ENCODE peak calls at places on chromosomes 4 and X, in six cellular contexts. Q is ovary, G is A549, Y is suprapubic skin, N is sigmoid colon, S is stomach. O is an unnamed sample.

GRCh38 chr4:157151711-157152110 is 68.8 kb upstream of the GRIA2 start:
- DNase-seq in G (no peak), N (no peak), Y (no peak), S (no peak), Q (no peak), O (no peak)

GRCh38 chrX:2898861-2899512 is 30.2 kb downstream of the ARSD start:
- DNase-seq in S (peak), G (no peak), Q (no peak), Y (no peak), N (peak), O (no peak)

GRCh38 chr4:62460329-62460728 is 1260.2 kb downstream of the ADGRL3 start:
- DNase-seq in S (no peak), Q (no peak), Y (no peak), N (no peak), G (no peak), O (no peak)

GRCh38 chr4:89308161-89308500 is 531 bp upstream of the GPRIN3 start:
- DNase-seq in G (no peak), Y (no peak), N (no peak), S (no peak), Q (no peak), O (no peak)

GRCh38 chr4:73648478-73648877 is 28.2 kb upstream of the RASSF6 start:
- DNase-seq in G (no peak), Q (no peak), S (no peak), Y (no peak), N (no peak), O (no peak)

GRCh38 chrX:103538728-103539127 is 19.4 kb upstream of the RAB40A start:
- DNase-seq in S (no peak), Q (peak), Y (no peak), G (no peak), N (no peak), O (no peak)

GRCh38 chrX:5341902-5342301 is 886.8 kb downstream of the NLGN4X start:
- DNase-seq in S (no peak), Q (no peak), Y (no peak), G (no peak), N (no peak), O (no peak)

GRCh38 chr4:119679251-119679650 is 50.6 kb upstream of the PDE5A start:
- DNase-seq in S (no peak), G (no peak), Q (no peak), N (no peak), Y (no peak), O (no peak)

GRCh38 chr4:186351672-186352194 is 85.7 kb downstream of the F11 start:
- DNase-seq in S (no peak), N (no peak), Y (no peak), Q (no peak), G (no peak), O (no peak)

GRCh38 chr4:6421397-6421796 is 51.0 kb downstream of the PPP2R2C start:
- DNase-seq in S (no peak), G (no peak), N (no peak), Q (no peak), Y (no peak), O (no peak)

DNA sequence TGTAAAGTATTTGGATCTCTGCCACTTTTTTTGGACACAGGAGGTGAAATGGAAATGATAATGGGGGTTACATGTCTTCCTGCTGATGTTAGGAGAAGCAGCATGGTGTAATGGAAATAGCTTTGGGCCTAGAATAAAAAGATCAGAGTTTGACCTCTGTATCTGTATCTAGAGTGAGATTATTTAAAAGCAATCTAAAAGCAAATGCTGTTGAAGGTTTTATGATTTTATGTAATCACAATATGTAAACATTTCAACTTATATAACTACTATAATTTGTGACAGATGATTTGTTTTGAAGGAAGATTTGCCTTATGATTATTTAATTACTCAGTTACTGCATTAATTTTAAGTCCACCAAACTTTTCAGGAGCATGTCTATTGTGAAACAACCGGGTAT is 3.4 kb downstream of the COL4A5 start:
- DNase-seq in G (no peak), N (no peak), Y (no peak), S (no peak), Q (no peak), O (no peak)
- H3K4me3 ChIP-seq in G (peak), N (no peak), Y (no peak), S (peak), Q (no peak), O (no peak)

DNA sequence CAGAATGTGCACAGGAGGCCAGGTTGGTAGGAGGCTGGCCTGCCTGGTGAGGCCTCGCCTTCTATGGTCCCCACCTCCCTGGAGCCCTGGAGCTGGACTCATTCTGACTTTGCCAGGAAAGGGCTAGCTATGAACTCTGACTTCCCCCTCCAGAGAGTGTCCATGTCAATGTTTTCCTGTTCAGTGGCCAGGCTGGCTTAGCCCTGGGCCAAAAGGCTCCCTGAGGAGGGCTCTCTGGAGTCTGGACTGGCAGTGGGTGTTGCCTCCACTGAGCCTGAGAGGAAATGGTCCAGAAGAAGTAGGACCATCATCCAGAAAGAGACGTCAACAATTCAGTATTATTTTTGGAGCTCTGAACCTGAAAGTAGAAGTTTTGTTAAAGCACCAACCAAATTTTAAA is 178.7 kb downstream of the CHIC2 start:
- DNase-seq in N (no peak), S (no peak), Q (no peak), Y (no peak), G (no peak), O (no peak)
- TF ChIP-seq EP300 in N (no peak), S (no peak), Q (no peak), Y (no peak), G (no peak), O (no peak)

GRCh38 chr4:149203256-149204001 is 612.2 kb downstream of the IQCM start:
- DNase-seq in G (no peak), N (no peak), Q (no peak), Y (no peak), S (no peak), O (no peak)

GRCh38 chr4:149194061-149194460 is 621.6 kb downstream of the IQCM start:
- DNase-seq in Y (no peak), S (no peak), Q (no peak), N (no peak), G (no peak), O (no peak)

DNA sequence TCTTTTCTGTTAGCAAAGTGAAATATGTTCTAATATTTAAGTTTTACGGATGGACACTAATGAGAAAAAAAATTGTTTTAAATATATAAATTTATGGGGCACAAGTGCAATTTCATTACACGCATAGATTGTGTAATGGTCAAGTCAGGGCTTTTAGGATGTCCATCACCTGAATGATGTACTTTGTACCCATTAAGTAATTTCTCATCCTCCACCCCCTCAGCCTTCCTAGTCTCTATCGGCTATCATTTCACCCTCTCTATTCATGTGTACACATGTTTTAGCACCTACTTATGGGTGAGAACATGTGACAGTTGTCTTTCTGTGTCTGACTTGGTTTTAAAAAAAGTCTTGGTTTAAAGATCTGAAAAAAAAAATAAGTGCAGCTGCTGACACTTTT is 616.0 kb downstream of the IQCM start:
- DNase-seq in S (no peak), Q (no peak), N (no peak), Y (no peak), G (no peak), O (no peak)
- H3K4me3 ChIP-seq in S (no peak), Q (no peak), N (no peak), Y (no peak), G (no peak), O (no peak)

GRCh38 chr4:154642361-154642760 is 29.9 kb upstream of the FGG start:
- DNase-seq in G (no peak), Q (no peak), Y (no peak), S (no peak), N (no peak), O (no peak)

GRCh38 chr4:154643493-154643892 is 31.0 kb upstream of the FGG start:
- DNase-seq in Y (no peak), S (no peak), Q (no peak), N (no peak), G (no peak), O (no peak)

DNA sequence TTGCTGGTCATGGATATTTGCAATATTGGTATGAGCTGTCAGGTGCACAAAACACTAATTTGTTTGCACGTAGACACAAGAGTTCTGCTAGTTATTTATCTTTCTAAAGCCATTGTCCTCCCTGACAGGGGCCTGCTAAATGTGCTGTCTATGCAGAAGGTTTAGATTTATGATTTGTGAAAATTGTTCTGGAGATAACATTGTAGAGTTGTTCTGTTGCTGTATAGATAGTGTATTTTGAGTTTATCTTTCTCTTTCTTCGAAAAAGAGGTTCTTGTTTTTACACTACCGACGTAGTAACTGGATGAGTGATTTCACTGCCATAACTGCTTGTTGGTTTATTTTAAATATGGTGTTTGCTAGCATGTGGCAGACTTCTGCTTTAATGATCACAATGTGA is 28.5 kb upstream of the FGG start:
- DNase-seq in G (no peak), S (no peak), Y (no peak), Q (no peak), N (no peak), O (no peak)
- TF ChIP-seq EP300 in G (no peak), S (no peak), Y (no peak), Q (no peak), N (no peak), O (no peak)

GRCh38 chrX:153974003-153974725 is 1.6 kb downstream of the TMEM187 start:
- DNase-seq in N (no peak), Y (no peak), Q (no peak), G (no peak), S (no peak), O (no peak)

GRCh38 chrX:153971124-153971631 is 440 bp downstream of the HCFC1 start:
- DNase-seq in N (peak), Y (peak), S (peak), G (peak), Q (peak), O (peak)

GRCh38 chrX:153971632-153972367 is at the start of gene HCFC1:
- DNase-seq in N (peak), Q (peak), S (peak), Y (peak), G (peak), O (peak)

GRCh38 chrX:153973127-153974002 is 811 bp downstream of the TMEM187 start:
- DNase-seq in G (no peak), Q (no peak), S (no peak), Y (no peak), N (no peak), O (no peak)

DNA sequence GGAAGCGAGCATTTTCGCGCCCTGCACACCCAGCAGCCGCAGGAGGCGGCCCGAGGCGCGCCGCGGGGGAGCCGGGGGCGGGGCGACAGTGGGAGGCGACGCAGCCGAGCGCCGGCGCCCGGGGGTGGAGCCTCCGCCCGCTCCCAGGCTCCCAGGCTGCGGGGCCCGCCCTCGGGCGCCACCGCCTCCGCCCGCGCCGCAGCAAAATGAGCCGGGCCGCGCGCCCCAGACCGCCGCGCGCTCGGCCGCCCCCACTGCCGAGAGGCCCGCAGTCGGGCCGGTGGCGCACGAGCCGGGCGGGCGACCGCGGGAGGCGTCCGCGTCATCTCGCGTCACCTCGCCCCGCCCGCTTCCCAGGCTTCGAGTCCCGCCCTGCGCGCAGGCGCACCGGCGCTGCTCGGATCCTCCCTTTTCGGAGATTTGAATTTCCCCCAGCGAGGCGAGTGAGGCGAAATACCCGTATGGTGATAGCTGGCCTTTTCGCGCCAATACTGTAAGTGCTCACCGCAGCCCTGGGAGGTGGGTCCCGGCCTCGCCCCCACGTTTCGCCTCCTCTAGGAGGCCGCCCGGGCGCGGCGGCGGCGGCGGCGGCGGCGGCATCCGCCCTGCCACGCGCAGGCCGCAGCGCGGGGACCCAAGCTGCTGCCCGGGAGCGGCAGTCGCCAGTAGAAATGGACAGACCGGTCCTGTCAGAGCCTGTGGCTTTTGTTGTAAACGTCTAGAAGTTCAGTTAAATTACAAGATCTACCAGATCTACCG is at the start of gene TMEM187:
- DNase-seq in G (peak), S (peak), Y (peak), Q (peak), N (peak), O (peak)
- H3K4me3 ChIP-seq in G (peak), S (peak), Y (peak), Q (peak), N (peak), O (peak)

GRCh38 chrX:153818571-153819397 is 11.6 kb downstream of the PDZD4 start:
- DNase-seq in G (peak), Y (no peak), Q (no peak), S (peak), N (no peak), O (peak)
- TF ChIP-seq EP300 in G (no peak), Y (no peak), Q (no peak), S (no peak), N (no peak), O (no peak)

GRCh38 chr4:8439168-8439567 is 1.4 kb downstream of the ACOX3 start:
- DNase-seq in G (no peak), Y (no peak), S (no peak), Q (peak), N (no peak), O (no peak)
- H3K4me3 ChIP-seq in G (peak), Y (peak), S (no peak), Q (no peak), N (no peak), O (no peak)

GRCh38 chr4:8102831-8103230 is 55.8 kb downstream of the ABLIM2 start:
- DNase-seq in G (no peak), Q (no peak), N (no peak), Y (no peak), S (no peak), O (no peak)

GRCh38 chr4:8099981-8100464 is 58.6 kb downstream of the ABLIM2 start:
- DNase-seq in G (no peak), S (no peak), Y (no peak), N (no peak), Q (no peak), O (no peak)

GRCh38 chr4:8100696-8101095 is 57.9 kb downstream of the ABLIM2 start:
- DNase-seq in Y (no peak), Q (no peak), G (no peak), N (no peak), S (no peak), O (no peak)

GRCh38 chr4:8101796-8102355 is 56.7 kb downstream of the ABLIM2 start:
- DNase-seq in N (no peak), S (no peak), G (no peak), Q (no peak), Y (no peak), O (no peak)

GRCh38 chr4:8101213-8101781 is 57.3 kb downstream of the ABLIM2 start:
- DNase-seq in Q (peak), N (peak), G (no peak), S (no peak), Y (no peak), O (peak)
- TF ChIP-seq EP300 in Q (no peak), N (peak), G (peak), S (no peak), Y (no peak), O (no peak)

O was measured in upper lobe of left lung.